ENCODE peak calls at places on chromosomes 4 and X, in six cellular contexts. One of them, this sample, is unnamed.

GRCh38 chrX:63746278-63746677 is 38.7 kb downstream of the ARHGEF9 start:
- DNase-seq in NCI-H2171: no peak
- DNase-seq in activated CD4-positive, alpha-beta memory T cell treated with anti-CD3 and anti-CD28 coated beads for 36 hours: peak
- DNase-seq in putamen: no peak
- DNase-seq in nephron progenitor cell: no peak
- DNase-seq in H54: no peak
- DNase-seq in this sample: no peak

GRCh38 chr4:168883513-168883912 is 126.5 kb downstream of the CBR4 start:
- DNase-seq in activated CD4-positive, alpha-beta memory T cell treated with anti-CD3 and anti-CD28 coated beads for 36 hours: no peak
- DNase-seq in nephron progenitor cell: no peak
- DNase-seq in NCI-H2171: no peak
- DNase-seq in H54: no peak
- DNase-seq in putamen: no peak
- DNase-seq in this sample: no peak

GRCh38 chrX:9286234-9286633 is 178.6 kb upstream of the TBL1X start:
- DNase-seq in NCI-H2171: no peak
- DNase-seq in nephron progenitor cell: no peak
- DNase-seq in H54: no peak
- DNase-seq in activated CD4-positive, alpha-beta memory T cell treated with anti-CD3 and anti-CD28 coated beads for 36 hours: no peak
- DNase-seq in putamen: no peak
- DNase-seq in this sample: no peak

GRCh38 chr4:171170671-171171070 is 642.5 kb upstream of the GALNTL6 start:
- DNase-seq in H54: no peak
- DNase-seq in nephron progenitor cell: no peak
- DNase-seq in putamen: no peak
- DNase-seq in activated CD4-positive, alpha-beta memory T cell treated with anti-CD3 and anti-CD28 coated beads for 36 hours: no peak
- DNase-seq in NCI-H2171: no peak
- DNase-seq in this sample: no peak

GRCh38 chr4:47814896-47815295 is 23.0 kb downstream of the CORIN start:
- DNase-seq in activated CD4-positive, alpha-beta memory T cell treated with anti-CD3 and anti-CD28 coated beads for 36 hours: no peak
- DNase-seq in nephron progenitor cell: no peak
- DNase-seq in putamen: no peak
- DNase-seq in NCI-H2171: no peak
- DNase-seq in H54: no peak
- DNase-seq in this sample: no peak

GRCh38 chr4:68465058-68465457 is 17.8 kb downstream of the TMPRSS11E start:
- DNase-seq in activated CD4-positive, alpha-beta memory T cell treated with anti-CD3 and anti-CD28 coated beads for 36 hours: no peak
- DNase-seq in H54: no peak
- DNase-seq in putamen: no peak
- DNase-seq in nephron progenitor cell: no peak
- DNase-seq in NCI-H2171: no peak
- DNase-seq in this sample: no peak

GRCh38 chrX:19886888-19887531 is 390 bp downstream of the SH3KBP1 start:
- DNase-seq in putamen: no peak
- DNase-seq in activated CD4-positive, alpha-beta memory T cell treated with anti-CD3 and anti-CD28 coated beads for 36 hours: peak
- DNase-seq in H54: peak
- DNase-seq in NCI-H2171: no peak
- DNase-seq in nephron progenitor cell: peak
- DNase-seq in this sample: peak

GRCh38 chr4:90007494-90008167 is 113.0 kb downstream of the MMRN1 start:
- DNase-seq in activated CD4-positive, alpha-beta memory T cell treated with anti-CD3 and anti-CD28 coated beads for 36 hours: no peak
- DNase-seq in H54: no peak
- DNase-seq in NCI-H2171: no peak
- DNase-seq in putamen: no peak
- DNase-seq in nephron progenitor cell: no peak
- DNase-seq in this sample: no peak

GRCh38 chr4:162499478-162499877 is 335.7 kb upstream of the FSTL5 start:
- DNase-seq in putamen: no peak
- DNase-seq in NCI-H2171: no peak
- DNase-seq in H54: no peak
- DNase-seq in nephron progenitor cell: no peak
- DNase-seq in activated CD4-positive, alpha-beta memory T cell treated with anti-CD3 and anti-CD28 coated beads for 36 hours: no peak
- DNase-seq in this sample: no peak

GRCh38 chr4:4364061-4364460 is 22.8 kb upstream of the NSG1 start:
- DNase-seq in H54: no peak
- DNase-seq in nephron progenitor cell: no peak
- DNase-seq in NCI-H2171: no peak
- DNase-seq in activated CD4-positive, alpha-beta memory T cell treated with anti-CD3 and anti-CD28 coated beads for 36 hours: no peak
- DNase-seq in putamen: no peak
- DNase-seq in this sample: no peak

GRCh38 chr4:2646386-2647149 is 109.6 kb downstream of the TNIP2 start:
- DNase-seq in H54: no peak
- DNase-seq in NCI-H2171: no peak
- DNase-seq in activated CD4-positive, alpha-beta memory T cell treated with anti-CD3 and anti-CD28 coated beads for 36 hours: peak
- DNase-seq in putamen: no peak
- DNase-seq in nephron progenitor cell: no peak
- DNase-seq in this sample: no peak

GRCh38 chr4:89174784-89175183 is 63.5 kb downstream of the TIGD2 start:
- DNase-seq in nephron progenitor cell: no peak
- DNase-seq in NCI-H2171: no peak
- DNase-seq in activated CD4-positive, alpha-beta memory T cell treated with anti-CD3 and anti-CD28 coated beads for 36 hours: no peak
- DNase-seq in H54: no peak
- DNase-seq in putamen: no peak
- DNase-seq in this sample: no peak

GRCh38 chrX:36927712-36928111 is 80.5 kb upstream of the FAM47C start:
- DNase-seq in activated CD4-positive, alpha-beta memory T cell treated with anti-CD3 and anti-CD28 coated beads for 36 hours: no peak
- DNase-seq in putamen: no peak
- DNase-seq in H54: no peak
- DNase-seq in nephron progenitor cell: no peak
- DNase-seq in NCI-H2171: no peak
- DNase-seq in this sample: no peak